ENCODE peak calls at places on chromosomes 1 and 21, in six cellular contexts. M, C, B, K, U and O are unnamed samples.

GRCh38 chr1:94416901-94417701 is 1.1 kb upstream of the ABCD3 start:
- DNase-seq in M (no peak), C (peak), B (no peak), K (peak), U (no peak), O (peak)

GRCh38 chr1:118974641-118975040 is 13.5 kb downstream of the TBX15 start:
- DNase-seq in M (no peak), C (no peak), B (no peak), K (no peak), U (no peak), O (no peak)

GRCh38 chr1:23167353-23168078 is 1.1 kb downstream of the LUZP1 start:
- DNase-seq in M (peak), C (peak), B (peak), K (peak), U (peak), O (peak)

GRCh38 chr1:8021676-8022266 is 4.3 kb downstream of the ERRFI1 start:
- DNase-seq in M (no peak), C (no peak), B (no peak), K (peak), U (no peak), O (no peak)

GRCh38 chr21:46438241-46438640 is 20.4 kb upstream of the DIP2A start:
- DNase-seq in M (peak), C (no peak), B (no peak), K (no peak), U (no peak), O (no peak)

GRCh38 chr1:27520651-27521050 is 30.7 kb upstream of the WASF2 start:
- DNase-seq in M (no peak), C (no peak), B (no peak), K (no peak), U (no peak), O (no peak)

GRCh38 chr21:33229776-33230517 is at the start of gene IFNAR2:
- DNase-seq in M (peak), C (peak), B (peak), K (peak), U (peak), O (peak)

GRCh38 chr1:219507432-219507831 is 105.5 kb downstream of the ZC3H11B start:
- DNase-seq in M (no peak), C (no peak), B (no peak), K (no peak), U (no peak), O (no peak)

GRCh38 chr1:224690576-224690975 is 74.5 kb downstream of the CNIH3 start:
- DNase-seq in M (no peak), C (no peak), B (no peak), K (no peak), U (no peak), O (no peak)

GRCh38 chr1:154869351-154870116 is 547 bp downstream of the KCNN3 start:
- DNase-seq in M (no peak), C (no peak), B (no peak), K (peak), U (no peak), O (no peak)

GRCh38 chr1:176604461-176604860 is 141.5 kb downstream of the PAPPA2 start:
- DNase-seq in M (no peak), C (no peak), B (no peak), K (no peak), U (no peak), O (no peak)

GRCh38 chr1:145782166-145783099 is 41.5 kb downstream of the RNF115 start:
- DNase-seq in M (no peak), C (no peak), B (no peak), K (peak), U (no peak), O (peak)

GRCh38 chr1:8600336-8600735 is 217.1 kb downstream of the RERE start:
- DNase-seq in M (no peak), C (no peak), B (no peak), K (no peak), U (no peak), O (no peak)

GRCh38 chr1:147151244-147151643 is 21.0 kb downstream of the PRKAB2 start:
- DNase-seq in M (no peak), C (no peak), B (no peak), K (no peak), U (no peak), O (no peak)